ENCODE peak calls at places on chromosome 19, in five cellular contexts. One of them, this sample, is unnamed.

GRCh38 chr19:35349614-35350521 is 2.2 kb downstream of the FFAR1 start:
- DNase-seq in stimulated activated CD8-positive, alpha-beta memory T cell treated with anti-CD3 and anti-CD28 coated beads, Interleukin-2, amount 100 ng/mL, for 1 hour: no peak
- DNase-seq in T-cell: no peak
- DNase-seq in A549: no peak
- DNase-seq in stimulated activated CD4-positive, alpha-beta T cell treated with anti-CD3 and anti-CD28 coated beads, Interleukin-15, amount 100 ng/mL, for 1 hour: no peak
- DNase-seq in this sample: no peak

GRCh38 chr19:15249912-15250634 is 17.8 kb upstream of the EPHX3 start:
- DNase-seq in stimulated activated CD4-positive, alpha-beta T cell treated with anti-CD3 and anti-CD28 coated beads, Interleukin-15, amount 100 ng/mL, for 1 hour: no peak
- DNase-seq in A549: peak
- DNase-seq in stimulated activated CD8-positive, alpha-beta memory T cell treated with anti-CD3 and anti-CD28 coated beads, Interleukin-2, amount 100 ng/mL, for 1 hour: no peak
- DNase-seq in T-cell: no peak
- DNase-seq in this sample: no peak

GRCh38 chr19:56873493-56873892 is 33.0 kb upstream of the PEG3 start:
- DNase-seq in stimulated activated CD8-positive, alpha-beta memory T cell treated with anti-CD3 and anti-CD28 coated beads, Interleukin-2, amount 100 ng/mL, for 1 hour: no peak
- DNase-seq in T-cell: no peak
- DNase-seq in stimulated activated CD4-positive, alpha-beta T cell treated with anti-CD3 and anti-CD28 coated beads, Interleukin-15, amount 100 ng/mL, for 1 hour: no peak
- DNase-seq in A549: no peak
- DNase-seq in this sample: no peak

GRCh38 chr19:42277821-42278809 is 9.1 kb downstream of the CIC start:
- DNase-seq in stimulated activated CD8-positive, alpha-beta memory T cell treated with anti-CD3 and anti-CD28 coated beads, Interleukin-2, amount 100 ng/mL, for 1 hour: no peak
- DNase-seq in stimulated activated CD4-positive, alpha-beta T cell treated with anti-CD3 and anti-CD28 coated beads, Interleukin-15, amount 100 ng/mL, for 1 hour: no peak
- DNase-seq in A549: no peak
- DNase-seq in T-cell: no peak
- DNase-seq in this sample: no peak

GRCh38 chr19:14030997-14031718 is 404 bp upstream of the IL27RA start:
- DNase-seq in stimulated activated CD8-positive, alpha-beta memory T cell treated with anti-CD3 and anti-CD28 coated beads, Interleukin-2, amount 100 ng/mL, for 1 hour: peak
- DNase-seq in stimulated activated CD4-positive, alpha-beta T cell treated with anti-CD3 and anti-CD28 coated beads, Interleukin-15, amount 100 ng/mL, for 1 hour: no peak
- DNase-seq in A549: no peak
- DNase-seq in T-cell: peak
- DNase-seq in this sample: no peak

GRCh38 chr19:40741527-40742390 is 8.5 kb downstream of the ACTMAP start:
- DNase-seq in stimulated activated CD4-positive, alpha-beta T cell treated with anti-CD3 and anti-CD28 coated beads, Interleukin-15, amount 100 ng/mL, for 1 hour: no peak
- DNase-seq in A549: no peak
- DNase-seq in T-cell: no peak
- DNase-seq in stimulated activated CD8-positive, alpha-beta memory T cell treated with anti-CD3 and anti-CD28 coated beads, Interleukin-2, amount 100 ng/mL, for 1 hour: no peak
- DNase-seq in this sample: no peak

GRCh38 chr19:51460164-51460992 is 2.1 kb upstream of the SIGLEC8 start:
- DNase-seq in stimulated activated CD8-positive, alpha-beta memory T cell treated with anti-CD3 and anti-CD28 coated beads, Interleukin-2, amount 100 ng/mL, for 1 hour: no peak
- DNase-seq in A549: peak
- DNase-seq in stimulated activated CD4-positive, alpha-beta T cell treated with anti-CD3 and anti-CD28 coated beads, Interleukin-15, amount 100 ng/mL, for 1 hour: no peak
- DNase-seq in T-cell: no peak
- DNase-seq in this sample: no peak

GRCh38 chr19:50204811-50205675 is 1.6 kb downstream of the MYH14 start:
- DNase-seq in stimulated activated CD8-positive, alpha-beta memory T cell treated with anti-CD3 and anti-CD28 coated beads, Interleukin-2, amount 100 ng/mL, for 1 hour: no peak
- DNase-seq in A549: no peak
- DNase-seq in T-cell: no peak
- DNase-seq in stimulated activated CD4-positive, alpha-beta T cell treated with anti-CD3 and anti-CD28 coated beads, Interleukin-15, amount 100 ng/mL, for 1 hour: no peak
- DNase-seq in this sample: peak

GRCh38 chr19:49749055-49749716 is 13.9 kb downstream of the TSKS start:
- DNase-seq in stimulated activated CD8-positive, alpha-beta memory T cell treated with anti-CD3 and anti-CD28 coated beads, Interleukin-2, amount 100 ng/mL, for 1 hour: no peak
- DNase-seq in A549: no peak
- DNase-seq in stimulated activated CD4-positive, alpha-beta T cell treated with anti-CD3 and anti-CD28 coated beads, Interleukin-15, amount 100 ng/mL, for 1 hour: no peak
- DNase-seq in T-cell: no peak
- DNase-seq in this sample: no peak

GRCh38 chr19:16363133-16363851 is 38.7 kb downstream of the KLF2 start:
- DNase-seq in stimulated activated CD8-positive, alpha-beta memory T cell treated with anti-CD3 and anti-CD28 coated beads, Interleukin-2, amount 100 ng/mL, for 1 hour: no peak
- DNase-seq in A549: no peak
- DNase-seq in stimulated activated CD4-positive, alpha-beta T cell treated with anti-CD3 and anti-CD28 coated beads, Interleukin-15, amount 100 ng/mL, for 1 hour: no peak
- DNase-seq in T-cell: no peak
- DNase-seq in this sample: no peak

GRCh38 chr19:1131718-1132552 is 28.1 kb downstream of the GPX4 start:
- DNase-seq in stimulated activated CD8-positive, alpha-beta memory T cell treated with anti-CD3 and anti-CD28 coated beads, Interleukin-2, amount 100 ng/mL, for 1 hour: peak
- DNase-seq in T-cell: peak
- DNase-seq in A549: peak
- DNase-seq in stimulated activated CD4-positive, alpha-beta T cell treated with anti-CD3 and anti-CD28 coated beads, Interleukin-15, amount 100 ng/mL, for 1 hour: peak
- DNase-seq in this sample: peak

GRCh38 chr19:11418166-11418517 is 972 bp downstream of the RGL3 start:
- DNase-seq in stimulated activated CD8-positive, alpha-beta memory T cell treated with anti-CD3 and anti-CD28 coated beads, Interleukin-2, amount 100 ng/mL, for 1 hour: no peak
- DNase-seq in stimulated activated CD4-positive, alpha-beta T cell treated with anti-CD3 and anti-CD28 coated beads, Interleukin-15, amount 100 ng/mL, for 1 hour: no peak
- DNase-seq in T-cell: no peak
- DNase-seq in A549: no peak
- DNase-seq in this sample: no peak

GRCh38 chr19:13846533-13847032 is 30.4 kb upstream of the NANOS3 start:
- DNase-seq in stimulated activated CD4-positive, alpha-beta T cell treated with anti-CD3 and anti-CD28 coated beads, Interleukin-15, amount 100 ng/mL, for 1 hour: peak
- DNase-seq in A549: peak
- DNase-seq in stimulated activated CD8-positive, alpha-beta memory T cell treated with anti-CD3 and anti-CD28 coated beads, Interleukin-2, amount 100 ng/mL, for 1 hour: peak
- DNase-seq in T-cell: peak
- DNase-seq in this sample: peak

GRCh38 chr19:2306971-2307370 is 983 bp downstream of the LINGO3 start:
- DNase-seq in stimulated activated CD8-positive, alpha-beta memory T cell treated with anti-CD3 and anti-CD28 coated beads, Interleukin-2, amount 100 ng/mL, for 1 hour: no peak
- DNase-seq in T-cell: no peak
- DNase-seq in A549: no peak
- DNase-seq in stimulated activated CD4-positive, alpha-beta T cell treated with anti-CD3 and anti-CD28 coated beads, Interleukin-15, amount 100 ng/mL, for 1 hour: no peak
- DNase-seq in this sample: no peak

GRCh38 chr19:3146677-3147100 is 10.9 kb downstream of the GNA15 start:
- DNase-seq in A549: no peak
- DNase-seq in stimulated activated CD4-positive, alpha-beta T cell treated with anti-CD3 and anti-CD28 coated beads, Interleukin-15, amount 100 ng/mL, for 1 hour: peak
- DNase-seq in T-cell: peak
- DNase-seq in stimulated activated CD8-positive, alpha-beta memory T cell treated with anti-CD3 and anti-CD28 coated beads, Interleukin-2, amount 100 ng/mL, for 1 hour: peak
- DNase-seq in this sample: peak

GRCh38 chr19:17089238-17089637 is 13.7 kb downstream of the MYO9B start:
- DNase-seq in T-cell: no peak
- DNase-seq in stimulated activated CD8-positive, alpha-beta memory T cell treated with anti-CD3 and anti-CD28 coated beads, Interleukin-2, amount 100 ng/mL, for 1 hour: no peak
- DNase-seq in A549: no peak
- DNase-seq in stimulated activated CD4-positive, alpha-beta T cell treated with anti-CD3 and anti-CD28 coated beads, Interleukin-15, amount 100 ng/mL, for 1 hour: no peak
- DNase-seq in this sample: no peak

GRCh38 chr19:51338563-51339312 is 3.2 kb downstream of the VSIG10L start:
- DNase-seq in A549: peak
- DNase-seq in T-cell: peak
- DNase-seq in stimulated activated CD8-positive, alpha-beta memory T cell treated with anti-CD3 and anti-CD28 coated beads, Interleukin-2, amount 100 ng/mL, for 1 hour: peak
- DNase-seq in stimulated activated CD4-positive, alpha-beta T cell treated with anti-CD3 and anti-CD28 coated beads, Interleukin-15, amount 100 ng/mL, for 1 hour: peak
- DNase-seq in this sample: peak

GRCh38 chr19:18972301-18972831 is 31.3 kb upstream of the HOMER3 start:
- DNase-seq in stimulated activated CD8-positive, alpha-beta memory T cell treated with anti-CD3 and anti-CD28 coated beads, Interleukin-2, amount 100 ng/mL, for 1 hour: no peak
- DNase-seq in stimulated activated CD4-positive, alpha-beta T cell treated with anti-CD3 and anti-CD28 coated beads, Interleukin-15, amount 100 ng/mL, for 1 hour: no peak
- DNase-seq in T-cell: no peak
- DNase-seq in A549: no peak
- DNase-seq in this sample: no peak

GRCh38 chr19:40395956-40396355 is 6.0 kb upstream of the HIPK4 start:
- DNase-seq in A549: no peak
- DNase-seq in stimulated activated CD4-positive, alpha-beta T cell treated with anti-CD3 and anti-CD28 coated beads, Interleukin-15, amount 100 ng/mL, for 1 hour: no peak
- DNase-seq in stimulated activated CD8-positive, alpha-beta memory T cell treated with anti-CD3 and anti-CD28 coated beads, Interleukin-2, amount 100 ng/mL, for 1 hour: no peak
- DNase-seq in T-cell: no peak
- DNase-seq in this sample: no peak

GRCh38 chr19:13150919-13151604 is 851 bp downstream of the IER2 start:
- DNase-seq in stimulated activated CD4-positive, alpha-beta T cell treated with anti-CD3 and anti-CD28 coated beads, Interleukin-15, amount 100 ng/mL, for 1 hour: peak
- DNase-seq in stimulated activated CD8-positive, alpha-beta memory T cell treated with anti-CD3 and anti-CD28 coated beads, Interleukin-2, amount 100 ng/mL, for 1 hour: no peak
- DNase-seq in A549: no peak
- DNase-seq in T-cell: no peak
- DNase-seq in this sample: no peak

GRCh38 chr19:13212759-13213330 is 62.6 kb downstream of the IER2 start:
- DNase-seq in T-cell: peak
- DNase-seq in stimulated activated CD4-positive, alpha-beta T cell treated with anti-CD3 and anti-CD28 coated beads, Interleukin-15, amount 100 ng/mL, for 1 hour: peak
- DNase-seq in A549: peak
- DNase-seq in stimulated activated CD8-positive, alpha-beta memory T cell treated with anti-CD3 and anti-CD28 coated beads, Interleukin-2, amount 100 ng/mL, for 1 hour: peak
- DNase-seq in this sample: peak

GRCh38 chr19:48325265-48325910 is at the start of gene EMP3:
- DNase-seq in stimulated activated CD4-positive, alpha-beta T cell treated with anti-CD3 and anti-CD28 coated beads, Interleukin-15, amount 100 ng/mL, for 1 hour: peak
- DNase-seq in A549: peak
- DNase-seq in T-cell: peak
- DNase-seq in stimulated activated CD8-positive, alpha-beta memory T cell treated with anti-CD3 and anti-CD28 coated beads, Interleukin-2, amount 100 ng/mL, for 1 hour: peak
- DNase-seq in this sample: peak

GRCh38 chr19:13042443-13043130 is 47.3 kb downstream of the NFIX start:
- DNase-seq in stimulated activated CD4-positive, alpha-beta T cell treated with anti-CD3 and anti-CD28 coated beads, Interleukin-15, amount 100 ng/mL, for 1 hour: no peak
- DNase-seq in A549: no peak
- DNase-seq in T-cell: no peak
- DNase-seq in stimulated activated CD8-positive, alpha-beta memory T cell treated with anti-CD3 and anti-CD28 coated beads, Interleukin-2, amount 100 ng/mL, for 1 hour: no peak
- DNase-seq in this sample: no peak

GRCh38 chr19:57419439-57419838 is 8.5 kb downstream of the ZNF17 start:
- DNase-seq in stimulated activated CD4-positive, alpha-beta T cell treated with anti-CD3 and anti-CD28 coated beads, Interleukin-15, amount 100 ng/mL, for 1 hour: no peak
- DNase-seq in T-cell: no peak
- DNase-seq in stimulated activated CD8-positive, alpha-beta memory T cell treated with anti-CD3 and anti-CD28 coated beads, Interleukin-2, amount 100 ng/mL, for 1 hour: no peak
- DNase-seq in A549: no peak
- DNase-seq in this sample: no peak

GRCh38 chr19:17762505-17763229 is 11.4 kb downstream of the FCHO1 start:
- DNase-seq in stimulated activated CD4-positive, alpha-beta T cell treated with anti-CD3 and anti-CD28 coated beads, Interleukin-15, amount 100 ng/mL, for 1 hour: no peak
- DNase-seq in T-cell: no peak
- DNase-seq in stimulated activated CD8-positive, alpha-beta memory T cell treated with anti-CD3 and anti-CD28 coated beads, Interleukin-2, amount 100 ng/mL, for 1 hour: no peak
- DNase-seq in A549: peak
- DNase-seq in this sample: peak

This sample was measured in Caco-2.